ENCODE peak calls at places on chromosomes 5 and 9, in nine cellular contexts. L is mucosa of descending colon, P is lower leg skin, I is WTC11, X is fibroblast of mammary gland, C is choroid plexus epithelial cell, Z is GM12865, W is GM20000, U is neural progenitor cell. G is an unnamed sample.

GRCh38 chr5:42943931-42944631 is 96.0 kb downstream of the ANXA2R start:
- DNase-seq in L (no peak), P (no peak), I (peak), X (no peak), C (no peak), Z (no peak), W (no peak), U (peak), G (peak)

GRCh38 chr5:95426227-95426626 is 35.1 kb downstream of the FAM81B start:
- DNase-seq in L (no peak), P (no peak), I (no peak), X (no peak), C (no peak), Z (no peak), W (no peak), U (no peak), G (no peak)

GRCh38 chr5:108884736-108885135 is 137.0 kb downstream of the FER start:
- DNase-seq in L (no peak), P (no peak), I (no peak), X (peak), C (peak), Z (no peak), W (no peak), U (peak), G (no peak)

GRCh38 chr9:135664801-135665794 is 2.0 kb downstream of the LCN9 start:
- DNase-seq in L (no peak), P (no peak), I (no peak), X (no peak), C (no peak), Z (no peak), W (no peak), U (no peak), G (no peak)

GRCh38 chr9:113274474-113275146 is 762 bp downstream of the CDC26 start:
- DNase-seq in L (no peak), P (no peak), I (no peak), X (peak), C (peak), Z (peak), W (peak), U (peak), G (no peak)

GRCh38 chr5:143241892-143242291 is 161.6 kb downstream of the NR3C1 start:
- DNase-seq in L (no peak), P (no peak), I (no peak), X (peak), C (no peak), Z (no peak), W (no peak), U (no peak), G (no peak)

GRCh38 chr5:13831236-13831810 is 113.2 kb downstream of the DNAH5 start:
- DNase-seq in L (no peak), P (no peak), I (no peak), X (peak), C (peak), Z (no peak), W (no peak), U (no peak), G (no peak)

GRCh38 chr9:137217276-137218211 is 4.5 kb downstream of the RNF208 start:
- DNase-seq in L (peak), P (peak), I (peak), X (peak), C (no peak), Z (no peak), W (no peak), U (peak), G (peak)

GRCh38 chr5:55456216-55456895 is 78.4 kb downstream of the PLPP1 start:
- DNase-seq in L (no peak), P (no peak), I (no peak), X (peak), C (peak), Z (no peak), W (no peak), U (no peak), G (no peak)

GRCh38 chr9:98635374-98635773 is 73.4 kb downstream of the GABBR2 start:
- DNase-seq in L (no peak), P (no peak), I (no peak), X (peak), C (no peak), Z (no peak), W (no peak), U (no peak), G (no peak)

GRCh38 chr5:68562308-68562707 is 346.8 kb downstream of the PIK3R1 start:
- DNase-seq in L (no peak), P (no peak), I (no peak), X (peak), C (peak), Z (no peak), W (no peak), U (peak), G (no peak)

GRCh38 chr5:145531038-145531734 is 304.0 kb downstream of the PRELID2 start:
- DNase-seq in L (peak), P (peak), I (no peak), X (peak), C (peak), Z (no peak), W (no peak), U (no peak), G (no peak)

GRCh38 chr5:157607371-157608161 is 32.0 kb upstream of the ADAM19 start:
- DNase-seq in L (peak), P (no peak), I (no peak), X (peak), C (peak), Z (peak), W (no peak), U (no peak), G (no peak)

GRCh38 chr5:108681079-108681921 is 66.4 kb upstream of the FER start:
- DNase-seq in L (no peak), P (peak), I (no peak), X (peak), C (peak), Z (peak), W (peak), U (peak), G (no peak)

GRCh38 chr5:59293700-59294099 is 599.8 kb downstream of the PDE4D start:
- DNase-seq in L (no peak), P (no peak), I (no peak), X (no peak), C (peak), Z (no peak), W (no peak), U (no peak), G (no peak)

GRCh38 chr5:55908804-55909203 is 57.6 kb downstream of the IL31RA start:
- DNase-seq in L (no peak), P (no peak), I (no peak), X (no peak), C (no peak), Z (no peak), W (no peak), U (no peak), G (no peak)

GRCh38 chr5:167853421-167853820 is 438.0 kb upstream of the WWC1 start:
- DNase-seq in L (no peak), P (no peak), I (no peak), X (peak), C (peak), Z (no peak), W (no peak), U (no peak), G (no peak)

GRCh38 chr9:133403766-133404439 is 13.9 kb downstream of the REXO4 start:
- DNase-seq in L (peak), P (no peak), I (peak), X (peak), C (peak), Z (peak), W (no peak), U (peak), G (peak)

GRCh38 chr9:12723409-12724028 is 30.3 kb downstream of the TYRP1 start:
- DNase-seq in L (no peak), P (no peak), I (no peak), X (peak), C (peak), Z (peak), W (no peak), U (no peak), G (no peak)

GRCh38 chr5:38135486-38136031 is 122.8 kb upstream of the EGFLAM start:
- DNase-seq in L (no peak), P (no peak), I (no peak), X (no peak), C (no peak), Z (no peak), W (no peak), U (no peak), G (no peak)

GRCh38 chr5:31887556-31887955 is 248.6 kb downstream of the PDZD2 start:
- DNase-seq in L (no peak), P (no peak), I (no peak), X (no peak), C (no peak), Z (no peak), W (no peak), U (no peak), G (no peak)

GRCh38 chr5:77266291-77266690 is 55.8 kb downstream of the PDE8B start:
- DNase-seq in L (no peak), P (no peak), I (no peak), X (peak), C (peak), Z (no peak), W (no peak), U (no peak), G (no peak)

GRCh38 chr9:133673260-133673658 is 37.1 kb downstream of the DBH start:
- DNase-seq in L (peak), P (no peak), I (no peak), X (no peak), C (peak), Z (no peak), W (no peak), U (peak), G (peak)

GRCh38 chr9:22079873-22080341 is 70.8 kb upstream of the CDKN2B start:
- DNase-seq in L (no peak), P (peak), I (no peak), X (peak), C (peak), Z (peak), W (peak), U (no peak), G (no peak)

GRCh38 chr5:138696501-138696900 is 56.7 kb upstream of the CTNNA1 start:
- DNase-seq in L (no peak), P (no peak), I (no peak), X (peak), C (peak), Z (no peak), W (no peak), U (no peak), G (no peak)

GRCh38 chr5:61277190-61277589 is 54.9 kb upstream of the ZSWIM6 start:
- DNase-seq in L (no peak), P (no peak), I (no peak), X (peak), C (peak), Z (peak), W (peak), U (peak), G (no peak)

GRCh38 chr5:16076657-16077056 is 102.9 kb downstream of the MARCHF11 start:
- DNase-seq in L (no peak), P (no peak), I (no peak), X (no peak), C (no peak), Z (no peak), W (no peak), U (no peak), G (no peak)

GRCh38 chr5:23675456-23675855 is 168.0 kb downstream of the PRDM9 start:
- DNase-seq in L (no peak), P (no peak), I (no peak), X (no peak), C (no peak), Z (no peak), W (no peak), U (no peak), G (no peak)

GRCh38 chr5:151632524-151632923 is 41.4 kb upstream of the FAT2 start:
- DNase-seq in L (no peak), P (no peak), I (no peak), X (no peak), C (peak), Z (no peak), W (no peak), U (no peak), G (peak)

GRCh38 chr5:37837101-37838032 is 2.5 kb downstream of the GDNF start:
- DNase-seq in L (no peak), P (peak), I (peak), X (peak), C (peak), Z (peak), W (peak), U (peak), G (peak)

GRCh38 chr5:177361418-177362101 is 3.8 kb downstream of the RGS14 start:
- DNase-seq in L (peak), P (no peak), I (no peak), X (no peak), C (no peak), Z (peak), W (no peak), U (no peak), G (no peak)

GRCh38 chr9:20463823-20464222 is 158.5 kb downstream of the MLLT3 start:
- DNase-seq in L (no peak), P (no peak), I (no peak), X (no peak), C (no peak), Z (no peak), W (no peak), U (no peak), G (no peak)

GRCh38 chr9:20466328-20467008 is 155.8 kb downstream of the MLLT3 start:
- DNase-seq in L (no peak), P (no peak), I (no peak), X (no peak), C (no peak), Z (no peak), W (no peak), U (no peak), G (no peak)

GRCh38 chr9:20464242-20464641 is 158.1 kb downstream of the MLLT3 start:
- DNase-seq in L (no peak), P (no peak), I (no peak), X (no peak), C (no peak), Z (no peak), W (no peak), U (no peak), G (no peak)

DNA sequence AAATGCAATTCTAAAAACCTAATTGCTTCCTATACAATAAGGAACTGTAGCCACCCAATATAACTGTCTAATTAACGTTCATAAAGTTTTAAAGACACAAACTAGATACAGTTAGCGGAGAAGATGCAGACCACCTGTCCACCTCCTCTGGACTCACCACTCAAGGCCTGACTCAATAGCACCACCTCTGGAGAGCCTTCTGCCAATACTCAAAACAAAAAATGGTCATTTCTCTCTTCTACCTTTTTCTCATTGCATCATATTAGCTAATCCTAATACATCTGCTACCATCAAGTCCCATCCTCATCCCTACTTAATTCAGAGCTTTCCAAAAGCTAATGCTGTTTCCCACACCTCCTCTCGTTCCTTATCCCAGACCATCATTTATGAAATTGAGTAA is 159.9 kb downstream of the MLLT3 start:
- DNase-seq in L (no peak), P (no peak), I (no peak), X (no peak), C (no peak), Z (no peak), W (no peak), U (peak), G (no peak)
- TF ChIP-seq CTCF in L (no peak), P (no peak), I (no peak), X (peak), C (peak), Z (no peak), W (no peak), U (peak), G (no peak)

GRCh38 chr5:141811287-141812155 is 66.7 kb downstream of the PCDH1 start:
- DNase-seq in L (no peak), P (no peak), I (peak), X (no peak), C (no peak), Z (peak), W (peak), U (peak), G (no peak)
- TF ChIP-seq CTCF in L (peak), P (no peak), I (peak), X (peak), C (peak), Z (peak), W (peak), U (peak), G (peak)

DNA sequence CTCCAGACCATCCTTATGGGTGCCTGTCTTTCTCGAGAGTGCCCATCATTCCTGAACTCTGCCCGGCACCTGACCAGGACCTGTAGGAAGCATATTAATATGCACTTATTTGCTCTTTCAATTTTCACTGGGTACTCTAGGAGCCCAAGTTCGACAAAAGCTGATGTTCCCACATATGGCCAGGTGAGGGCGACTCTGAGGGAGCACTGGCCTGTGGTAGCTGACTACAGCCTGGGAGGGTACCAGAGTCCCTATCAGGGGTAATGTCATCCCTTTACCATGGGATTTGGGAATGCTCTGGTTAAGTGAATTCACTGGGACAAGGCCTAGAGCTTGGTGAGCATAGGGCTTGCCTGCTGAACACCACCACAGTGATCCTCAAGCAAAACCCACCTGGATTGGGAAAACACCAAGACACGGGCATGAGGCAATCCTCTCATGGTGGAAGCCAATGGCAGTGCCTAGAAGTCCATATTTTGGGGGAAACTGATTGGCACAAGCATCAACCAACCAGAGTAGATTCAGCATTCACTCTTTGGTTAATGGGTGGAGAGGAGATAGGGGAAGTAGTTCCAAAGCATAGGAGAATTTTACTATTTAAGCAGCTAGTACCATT is 112.2 kb downstream of the MTX3 start:
- DNase-seq in L (no peak), P (no peak), I (peak), X (peak), C (no peak), Z (peak), W (peak), U (peak), G (no peak)
- TF ChIP-seq CTCF in L (peak), P (no peak), I (peak), X (peak), C (peak), Z (peak), W (peak), U (peak), G (no peak)

DNA sequence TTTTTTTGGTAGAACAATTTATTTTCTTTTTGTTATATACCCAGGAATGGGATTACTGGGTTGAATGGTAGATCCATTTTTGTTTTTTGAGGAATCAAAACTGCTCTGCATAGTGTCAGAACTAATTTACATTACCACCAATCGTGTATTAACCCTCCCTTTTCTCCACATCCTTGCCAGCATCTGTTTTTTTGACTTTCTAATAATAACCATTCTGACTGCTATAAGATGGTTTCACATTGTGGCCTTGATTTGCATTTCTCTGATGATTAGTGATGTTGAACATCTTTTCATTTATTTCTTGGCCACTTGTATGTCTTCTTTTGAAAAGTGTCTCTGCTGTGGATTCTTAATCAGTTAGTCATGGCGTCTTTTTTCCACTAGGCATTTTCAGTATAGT is 2144.3 kb upstream of the C9orf72 start:
- DNase-seq in L (no peak), P (no peak), I (no peak), X (no peak), C (no peak), Z (no peak), W (no peak), U (no peak), G (no peak)
- TF ChIP-seq CTCF in L (no peak), P (no peak), I (no peak), X (no peak), C (no peak), Z (no peak), W (no peak), U (no peak), G (no peak)

GRCh38 chr5:173165193-173165988 is 21.1 kb downstream of the BNIP1 start:
- DNase-seq in L (no peak), P (no peak), I (no peak), X (no peak), C (no peak), Z (no peak), W (no peak), U (no peak), G (no peak)
- TF ChIP-seq CTCF in L (no peak), P (no peak), I (no peak), X (no peak), C (no peak), Z (no peak), W (no peak), U (no peak), G (no peak)

DNA sequence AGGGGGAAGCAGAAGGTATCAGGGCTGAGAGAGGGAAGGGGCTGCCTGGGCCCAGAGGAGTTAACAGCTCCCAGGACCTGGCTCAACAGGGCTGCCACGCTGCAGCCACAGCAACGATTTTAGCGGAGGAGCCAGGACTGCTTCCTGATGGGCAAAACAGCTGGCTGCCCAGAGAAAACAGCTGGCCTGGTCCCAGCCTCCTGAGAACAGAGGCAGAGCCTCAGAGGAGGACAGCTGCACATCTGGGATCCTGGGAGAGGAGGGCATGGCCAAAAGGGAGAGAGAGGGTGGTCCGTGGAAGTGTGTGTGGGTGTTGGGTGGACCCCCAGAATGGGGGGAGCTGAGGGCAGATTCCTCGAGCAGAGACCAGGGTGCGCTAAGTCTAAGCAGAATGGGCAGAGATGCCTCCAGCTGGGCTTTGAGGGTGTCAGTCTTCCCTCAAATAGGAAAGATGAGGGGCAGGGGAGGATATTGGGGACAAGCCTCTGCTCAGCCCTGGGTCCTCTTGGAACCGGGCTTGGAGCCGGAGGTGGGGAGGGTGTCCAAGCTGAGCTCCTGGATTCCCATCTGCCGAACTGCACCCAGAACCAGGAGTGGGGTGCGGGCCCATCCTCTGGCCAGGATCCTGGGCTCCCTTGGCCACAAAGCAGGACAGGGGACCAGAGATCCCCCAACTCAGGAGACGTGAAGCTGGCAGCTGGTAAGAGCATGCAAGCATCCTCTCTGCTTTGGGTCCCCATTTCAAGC is 9.1 kb upstream of the CERCAM start:
- DNase-seq in L (no peak), P (no peak), I (no peak), X (no peak), C (no peak), Z (no peak), W (no peak), U (no peak), G (no peak)
- TF ChIP-seq CTCF in L (no peak), P (no peak), I (no peak), X (no peak), C (no peak), Z (no peak), W (no peak), U (no peak), G (no peak)